ENCODE peak calls at places on chromosomes 4 and X, in four cellular contexts. M is neuronal stem cell, A is body of pancreas, H is Caco-2. I is an unnamed sample.
A peak's percentile ranks its signal among the peaks of the same experiment; 100 is the strongest.

GRCh38 chr4:98260047-98260578 is 1.1 kb upstream of the RAP1GDS1 start:
- DNase-seq in A (peak; percentile 69), H (peak; percentile 73), M (no peak), I (no peak)

GRCh38 chrX:49129427-49129826 is 5.9 kb upstream of the GPKOW start:
- DNase-seq in M (no peak), A (no peak), H (no peak), I (no peak)

GRCh38 chr4:118918388-118918787 is 29.7 kb downstream of the SYNPO2 start:
- DNase-seq in A (no peak), M (no peak), H (no peak), I (no peak)

GRCh38 chr4:96120206-96120605 is 280.3 kb downstream of the PDHA2 start:
- DNase-seq in H (no peak), A (no peak), M (no peak), I (no peak)

GRCh38 chr4:142817442-142817841 is 28.7 kb downstream of the INPP4B start:
- DNase-seq in H (no peak), M (no peak), A (no peak), I (peak; percentile 13)

GRCh38 chr4:147546341-147546740 is 65.4 kb downstream of the EDNRA start:
- DNase-seq in H (no peak), A (no peak), M (no peak), I (no peak)

GRCh38 chrX:13064599-13065143 is 20.3 kb upstream of the FAM9C start:
- DNase-seq in A (no peak), H (no peak), M (no peak), I (no peak)

GRCh38 chr4:145937021-145937861 is 1.4 kb downstream of the ZNF827 start:
- DNase-seq in M (peak; percentile 33), A (peak; percentile 73), H (peak; percentile 54), I (peak; percentile 51)

GRCh38 chrX:68196939-68197791 is 236.1 kb downstream of the OPHN1 start:
- DNase-seq in A (peak; percentile 32), M (peak; percentile 35), H (peak; percentile 53), I (peak; percentile 13)

GRCh38 chr4:61397174-61397573 is 197.0 kb downstream of the ADGRL3 start:
- DNase-seq in H (no peak), M (no peak), A (no peak), I (no peak)

GRCh38 chrX:149508467-149508866 is 3.4 kb upstream of the IDS start:
- DNase-seq in H (no peak), M (no peak), A (no peak), I (no peak)

GRCh38 chrX:54238588-54238987 is 55.5 kb upstream of the FAM120C start:
- DNase-seq in A (no peak), M (no peak), H (no peak), I (no peak)

DNA sequence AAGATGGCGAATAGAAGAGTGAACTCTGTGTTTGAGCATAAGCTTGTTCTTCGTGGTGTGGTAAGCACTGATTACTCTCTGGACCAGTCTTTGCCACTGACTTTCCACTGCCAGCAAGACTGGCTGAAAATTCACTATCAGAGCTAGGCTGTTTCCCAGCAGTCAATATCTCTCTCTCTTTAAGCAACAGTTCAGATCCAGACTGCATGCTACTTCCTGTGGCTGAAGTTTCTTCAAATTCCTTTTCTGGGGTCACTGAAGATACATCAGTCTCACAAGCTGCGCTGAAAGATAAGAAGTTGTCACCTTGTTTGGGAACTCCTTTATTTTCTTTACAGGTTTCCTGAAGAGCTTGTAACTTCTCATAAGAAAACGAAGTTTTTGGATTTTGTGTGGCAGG is 54.0 kb upstream of the FAM120C start:
- DNase-seq in M (no peak), H (no peak), A (no peak), I (no peak)
- H3K9me3 ChIP-seq in M (peaks cover 9% of the 10 kb centered on the region), H (no peaks in the 10 kb centered on the region), A (no peaks in the 10 kb centered on the region), I (no peaks in the 10 kb centered on the region)

GRCh38 chrX:137427061-137427778 is 138.7 kb upstream of the ZIC3 start:
- DNase-seq in H (no peak), A (no peak), M (no peak), I (no peak)
- H3K4me1 ChIP-seq in H (no peaks in the 10 kb centered on the region), A (peaks cover 16% of the 10 kb centered on the region), M (peaks cover 8% of the 10 kb centered on the region), I (peaks cover 13% of the 10 kb centered on the region)

GRCh38 chr4:445410-445809 is 53.5 kb downstream of the ZNF721 start:
- DNase-seq in M (no peak), A (no peak), H (no peak), I (no peak)
- H3K9me3 ChIP-seq in M (peaks cover 99% of the 10 kb centered on the region), A (no peaks in the 10 kb centered on the region), H (peaks cover 75% of the 10 kb centered on the region), I (peaks cover 52% of the 10 kb centered on the region)

DNA sequence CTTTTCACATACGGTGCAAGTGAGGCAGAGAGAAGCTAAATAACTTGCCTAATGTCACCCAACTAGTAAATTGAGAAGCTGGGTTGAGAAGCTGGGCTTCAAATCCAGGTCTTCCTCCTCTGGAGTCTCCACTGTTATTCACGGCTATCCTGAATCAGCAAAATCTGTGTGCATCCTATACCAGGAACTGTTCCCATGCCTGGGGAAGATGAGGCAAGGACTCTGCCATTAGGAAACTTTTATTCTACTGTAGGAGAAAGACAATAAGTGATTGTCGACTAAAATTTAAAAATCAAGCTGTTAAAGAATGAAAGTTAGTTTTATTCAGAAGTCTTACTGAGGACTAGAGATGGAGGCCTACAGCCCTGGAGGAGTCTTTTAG is 869 bp upstream of the TEC start:
- DNase-seq in H (no peak), M (no peak), A (no peak), I (no peak)
- H3K4me1 ChIP-seq in H (peaks cover 7% of the 10 kb centered on the region), M (no peaks in the 10 kb centered on the region), A (peaks cover 9% of the 10 kb centered on the region), I (no peaks in the 10 kb centered on the region)

GRCh38 chr4:19651481-19651880 is 600.2 kb upstream of the SLIT2 start:
- DNase-seq in A (no peak), H (no peak), M (no peak), I (no peak)
- H3K9me3 ChIP-seq in A (no peaks in the 10 kb centered on the region), H (no peaks in the 10 kb centered on the region), M (no peaks in the 10 kb centered on the region), I (no peaks in the 10 kb centered on the region)

I was measured in naive thymus-derived CD4-positive, alpha-beta T cell.